ENCODE peak calls at places on chromosomes 13 and 19, in four cellular contexts. One of them, this sample, is unnamed.

GRCh38 chr13:65461590-65461989 is 1768.5 kb downstream of the PCDH9 start:
- DNase-seq in esophagus squamous epithelium: no peak
- DNase-seq in thyroid gland: no peak
- DNase-seq in uterus: no peak
- DNase-seq in this sample: no peak

GRCh38 chr13:102873653-102874052 is 27.8 kb downstream of the ERCC5 start:
- DNase-seq in thyroid gland: no peak
- DNase-seq in esophagus squamous epithelium: no peak
- DNase-seq in uterus: no peak
- DNase-seq in this sample: no peak

GRCh38 chr19:6056801-6057650 is 53.3 kb downstream of the RFX2 start:
- DNase-seq in uterus: peak; percentile 87
- DNase-seq in thyroid gland: peak; percentile 48
- DNase-seq in esophagus squamous epithelium: no peak
- DNase-seq in this sample: no peak

GRCh38 chr19:20423381-20424207 is 142.0 kb downstream of the ZNF737 start:
- DNase-seq in esophagus squamous epithelium: no peak
- DNase-seq in thyroid gland: peak; percentile 61
- DNase-seq in uterus: peak; percentile 39
- DNase-seq in this sample: peak; percentile 31

GRCh38 chr19:47109541-47110375 is 3.8 kb downstream of the ZC3H4 start:
- DNase-seq in uterus: no peak
- DNase-seq in esophagus squamous epithelium: no peak
- DNase-seq in thyroid gland: no peak
- DNase-seq in this sample: peak; percentile 86

GRCh38 chr13:109383683-109384082 is 402.7 kb downstream of the IRS2 start:
- DNase-seq in uterus: no peak
- DNase-seq in thyroid gland: no peak
- DNase-seq in esophagus squamous epithelium: no peak
- DNase-seq in this sample: no peak

GRCh38 chr19:2392366-2392765 is 32.3 kb downstream of the TMPRSS9 start:
- DNase-seq in uterus: no peak
- DNase-seq in thyroid gland: peak; percentile 66
- DNase-seq in esophagus squamous epithelium: no peak
- DNase-seq in this sample: no peak

GRCh38 chr13:73200432-73200831 is 141.6 kb downstream of the KLF5 start:
- DNase-seq in thyroid gland: no peak
- DNase-seq in esophagus squamous epithelium: no peak
- DNase-seq in uterus: no peak
- DNase-seq in this sample: no peak

GRCh38 chr19:33691736-33692135 is 70.0 kb downstream of the CHST8 start:
- DNase-seq in uterus: no peak
- DNase-seq in esophagus squamous epithelium: no peak
- DNase-seq in thyroid gland: no peak
- DNase-seq in this sample: no peak

GRCh38 chr19:8251025-8251472 is 41.9 kb downstream of the CERS4 start:
- DNase-seq in thyroid gland: peak; percentile 99
- DNase-seq in esophagus squamous epithelium: no peak
- DNase-seq in uterus: peak; percentile 73
- DNase-seq in this sample: no peak

DNA sequence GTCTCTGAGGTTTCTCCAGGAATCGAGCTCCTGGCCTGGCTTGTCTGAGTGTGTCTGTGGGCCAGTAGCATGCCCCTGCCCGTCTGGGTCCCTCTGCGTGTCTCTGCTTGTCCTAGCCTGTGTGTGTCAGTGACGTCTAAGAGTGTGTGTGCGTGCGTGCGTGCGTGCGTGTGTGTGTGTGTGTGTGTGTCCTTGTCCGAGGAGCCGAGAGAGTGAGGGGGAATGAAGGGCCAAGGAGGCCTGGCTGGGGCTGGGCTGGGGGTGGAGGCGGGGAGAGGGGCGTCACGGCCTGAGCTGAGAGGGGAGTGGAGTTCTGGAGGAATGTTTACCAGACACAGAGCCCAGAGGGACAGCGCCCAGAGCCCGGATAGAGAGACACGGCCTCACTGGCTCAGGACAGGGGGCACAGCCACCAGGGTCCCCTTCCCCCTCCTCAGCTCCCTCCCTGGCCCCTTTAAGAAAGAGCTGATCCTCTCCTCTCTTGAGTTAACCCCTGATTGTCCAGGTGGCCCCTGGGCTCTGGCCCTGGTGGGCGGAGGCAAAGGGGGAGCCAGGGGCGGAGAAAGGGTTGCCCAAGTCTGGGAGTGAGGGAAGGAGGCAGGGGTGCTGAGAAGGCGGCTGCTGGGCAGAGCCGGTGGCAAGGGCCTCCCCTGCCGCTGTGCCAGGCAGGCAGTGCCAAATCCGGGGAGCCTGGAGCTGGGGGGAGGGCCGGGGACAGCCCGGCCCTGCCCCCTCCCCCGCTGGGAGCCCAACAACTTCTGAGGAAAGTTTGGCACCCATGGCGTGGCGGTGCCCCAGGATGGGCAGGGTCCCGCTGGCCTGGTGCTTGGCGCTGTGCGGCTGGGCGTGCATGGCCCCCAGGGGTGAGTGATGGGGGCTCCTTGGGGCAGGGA is at the start of gene AXL:
- DNase-seq in uterus: peak; percentile 84
- DNase-seq in thyroid gland: peak; percentile 83
- DNase-seq in esophagus squamous epithelium: no peak
- DNase-seq in this sample: no peak
- TF ChIP-seq POLR2A in uterus: peak; percentile 69
- TF ChIP-seq POLR2A in thyroid gland: peak; percentile 55
- TF ChIP-seq POLR2A in esophagus squamous epithelium: peak; percentile 53
- TF ChIP-seq POLR2A in this sample: no peak

GRCh38 chr19:17436874-17437267 is 11.6 kb downstream of the TMEM221 start:
- DNase-seq in esophagus squamous epithelium: no peak
- DNase-seq in thyroid gland: no peak
- DNase-seq in uterus: no peak
- DNase-seq in this sample: no peak

GRCh38 chr19:17436094-17436873 is 12.2 kb downstream of the TMEM221 start:
- DNase-seq in esophagus squamous epithelium: no peak
- DNase-seq in uterus: no peak
- DNase-seq in thyroid gland: no peak
- DNase-seq in this sample: no peak

GRCh38 chr19:17429661-17430101 is 9.8 kb downstream of the MVB12A start:
- DNase-seq in esophagus squamous epithelium: no peak
- DNase-seq in uterus: peak; percentile 77
- DNase-seq in thyroid gland: peak; percentile 76
- DNase-seq in this sample: no peak

GRCh38 chr19:17431417-17431816 is 11.6 kb downstream of the MVB12A start:
- DNase-seq in thyroid gland: no peak
- DNase-seq in esophagus squamous epithelium: no peak
- DNase-seq in uterus: no peak
- DNase-seq in this sample: no peak

GRCh38 chr19:17435218-17435617 is 13.2 kb downstream of the TMEM221 start:
- DNase-seq in thyroid gland: no peak
- DNase-seq in esophagus squamous epithelium: no peak
- DNase-seq in uterus: no peak
- DNase-seq in this sample: no peak
- TF ChIP-seq POLR2A in thyroid gland: no peak
- TF ChIP-seq POLR2A in esophagus squamous epithelium: no peak
- TF ChIP-seq POLR2A in uterus: no peak
- TF ChIP-seq POLR2A in this sample: no peak

GRCh38 chr13:24709186-24709913 is 29.1 kb downstream of the ATP12A start:
- DNase-seq in thyroid gland: no peak
- DNase-seq in esophagus squamous epithelium: no peak
- DNase-seq in uterus: no peak
- DNase-seq in this sample: no peak

GRCh38 chr13:24713022-24713421 is 32.8 kb downstream of the ATP12A start:
- DNase-seq in esophagus squamous epithelium: no peak
- DNase-seq in thyroid gland: peak; percentile 63
- DNase-seq in uterus: no peak
- DNase-seq in this sample: no peak

DNA sequence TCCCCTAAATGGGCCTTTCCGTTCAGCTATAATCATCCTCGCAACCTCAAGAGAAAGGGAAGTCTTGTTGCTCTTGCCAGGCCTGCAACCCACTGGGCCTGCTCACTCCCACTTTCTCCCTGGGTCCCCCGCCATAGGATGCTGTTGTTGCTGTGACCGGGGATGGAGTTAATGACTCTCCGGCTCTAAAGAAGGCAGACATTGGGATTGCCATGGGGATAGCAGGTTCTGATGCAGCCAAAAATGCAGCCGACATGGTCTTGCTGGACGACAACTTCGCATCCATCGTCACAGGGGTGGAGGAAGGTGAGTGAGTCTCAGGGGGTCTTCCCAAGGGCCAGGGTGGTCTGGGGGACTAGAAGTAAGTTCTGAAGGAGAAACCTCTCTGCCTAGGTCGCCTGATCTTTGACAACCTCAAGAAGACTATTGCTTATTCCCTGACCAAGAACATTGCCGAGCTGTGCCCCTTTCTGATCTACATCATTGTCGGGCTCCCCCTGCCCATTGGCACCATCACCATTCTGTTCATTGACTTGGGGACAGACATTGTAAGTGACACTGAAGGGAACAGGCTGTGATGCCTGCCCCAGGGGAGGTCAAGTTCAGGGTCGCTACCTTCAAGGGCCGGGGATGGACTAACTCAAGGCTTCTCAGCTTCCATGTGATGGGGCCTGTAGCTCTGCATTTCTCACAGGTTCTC is 26.8 kb downstream of the ATP12A start:
- DNase-seq in uterus: no peak
- DNase-seq in thyroid gland: no peak
- DNase-seq in esophagus squamous epithelium: no peak
- DNase-seq in this sample: no peak
- TF ChIP-seq POLR2A in uterus: no peak
- TF ChIP-seq POLR2A in thyroid gland: no peak
- TF ChIP-seq POLR2A in esophagus squamous epithelium: no peak
- TF ChIP-seq POLR2A in this sample: no peak

GRCh38 chr19:956747-957451 is 27.2 kb upstream of the WDR18 start:
- DNase-seq in uterus: no peak
- DNase-seq in esophagus squamous epithelium: no peak
- DNase-seq in thyroid gland: no peak
- DNase-seq in this sample: no peak

GRCh38 chr19:961866-962620 is 22.1 kb upstream of the WDR18 start:
- DNase-seq in uterus: no peak
- DNase-seq in thyroid gland: no peak
- DNase-seq in esophagus squamous epithelium: no peak
- DNase-seq in this sample: peak; percentile 92

GRCh38 chr19:960601-960938 is 23.6 kb upstream of the WDR18 start:
- DNase-seq in thyroid gland: no peak
- DNase-seq in uterus: no peak
- DNase-seq in esophagus squamous epithelium: no peak
- DNase-seq in this sample: no peak

GRCh38 chr19:959935-960502 is 24.1 kb upstream of the WDR18 start:
- DNase-seq in thyroid gland: no peak
- DNase-seq in esophagus squamous epithelium: no peak
- DNase-seq in uterus: no peak
- DNase-seq in this sample: no peak

DNA sequence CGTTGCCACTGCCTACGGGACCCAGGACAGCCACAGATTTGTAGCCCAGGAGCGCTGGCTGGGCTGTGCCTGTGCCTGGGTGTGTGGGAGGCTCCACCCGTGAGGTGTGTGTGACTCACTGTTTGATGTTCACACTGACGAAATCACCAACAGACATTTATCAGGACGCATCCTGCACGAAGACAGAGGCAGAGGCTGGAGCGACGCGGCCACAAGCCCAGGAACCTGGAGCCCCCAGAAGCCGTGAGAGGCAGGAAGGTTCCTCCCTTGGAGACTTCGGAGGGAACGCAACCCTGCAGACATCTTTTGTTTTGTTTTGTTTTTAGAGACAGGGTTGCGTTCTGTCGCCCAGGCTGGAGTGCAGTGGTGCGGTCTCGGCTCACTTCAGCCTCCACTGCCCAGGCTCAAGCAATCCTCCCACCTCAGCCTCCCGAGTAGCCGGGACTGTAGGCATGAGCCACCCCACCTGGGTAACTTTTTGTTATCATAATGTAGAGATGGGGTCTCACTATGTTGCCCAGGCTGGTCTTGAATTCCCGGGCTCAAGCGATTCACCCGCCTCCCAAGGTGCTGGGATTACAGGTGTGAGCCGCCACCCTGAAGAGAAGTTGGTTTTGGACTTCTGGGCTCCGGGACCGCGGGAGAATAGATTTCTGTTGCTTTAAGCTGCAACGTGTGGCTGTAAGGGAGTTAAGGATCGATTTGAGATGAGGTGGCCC is 25.0 kb upstream of the WDR18 start:
- DNase-seq in esophagus squamous epithelium: no peak
- DNase-seq in uterus: no peak
- DNase-seq in thyroid gland: no peak
- DNase-seq in this sample: peak; percentile 53
- TF ChIP-seq POLR2A in esophagus squamous epithelium: no peak
- TF ChIP-seq POLR2A in uterus: no peak
- TF ChIP-seq POLR2A in thyroid gland: no peak
- TF ChIP-seq POLR2A in this sample: no peak

GRCh38 chr19:52567921-52568320 is 2.2 kb upstream of the ZNF701 start:
- DNase-seq in uterus: no peak
- DNase-seq in thyroid gland: no peak
- DNase-seq in esophagus squamous epithelium: no peak
- DNase-seq in this sample: no peak

GRCh38 chr19:52566121-52566520 is 4.0 kb upstream of the ZNF701 start:
- DNase-seq in thyroid gland: no peak
- DNase-seq in esophagus squamous epithelium: no peak
- DNase-seq in uterus: no peak
- DNase-seq in this sample: no peak

GRCh38 chr19:52566588-52566987 is 3.5 kb upstream of the ZNF701 start:
- DNase-seq in esophagus squamous epithelium: no peak
- DNase-seq in uterus: no peak
- DNase-seq in thyroid gland: no peak
- DNase-seq in this sample: no peak

DNA sequence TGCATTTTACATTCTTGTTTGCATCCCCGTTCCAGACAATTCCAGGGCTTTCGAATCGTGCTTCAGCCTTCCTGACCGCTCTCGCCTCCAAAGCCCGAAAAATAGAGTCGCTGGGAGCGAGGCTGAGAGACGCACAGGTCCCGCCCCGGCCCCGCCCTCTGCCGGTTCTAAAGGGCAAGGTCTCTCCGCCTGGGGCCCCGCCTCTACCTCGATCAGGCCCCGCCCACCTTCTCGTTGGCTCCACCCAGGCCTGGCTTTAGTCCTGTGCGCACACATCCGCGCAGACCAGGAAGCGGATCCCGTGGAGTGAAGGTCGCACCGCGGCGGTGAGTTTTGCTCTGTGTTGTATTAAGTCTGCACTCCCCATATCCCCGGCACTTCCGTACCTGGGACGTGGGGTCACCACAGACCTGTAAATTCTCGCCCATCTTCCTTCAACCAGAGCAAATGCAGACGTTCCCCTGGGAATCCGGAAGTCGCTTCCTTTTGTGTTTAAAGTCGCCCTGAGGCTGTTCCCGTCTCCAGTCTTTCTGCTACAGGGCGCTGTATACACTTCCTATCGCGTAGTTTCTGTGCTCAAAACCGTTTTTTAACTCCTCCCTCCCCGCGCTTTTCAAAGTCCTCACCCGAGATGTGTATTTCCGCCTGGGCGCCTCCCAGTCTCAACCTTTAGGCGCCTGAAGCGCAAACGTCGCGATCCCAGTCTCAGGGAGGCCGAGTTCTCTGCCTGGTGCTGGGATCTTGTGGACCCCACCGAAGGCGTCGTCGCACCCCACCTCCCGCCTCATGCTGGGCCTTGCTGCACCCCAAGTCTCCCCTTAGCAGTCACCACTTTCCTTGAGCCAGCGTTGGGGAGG is at the start of gene ZNF701:
- DNase-seq in uterus: peak; percentile 98
- DNase-seq in thyroid gland: peak; percentile 96
- DNase-seq in esophagus squamous epithelium: peak; percentile 69
- DNase-seq in this sample: peak; percentile 96
- TF ChIP-seq POLR2A in uterus: peak; percentile 81
- TF ChIP-seq POLR2A in thyroid gland: peak; percentile 93
- TF ChIP-seq POLR2A in esophagus squamous epithelium: peak; percentile 85
- TF ChIP-seq POLR2A in this sample: peak; percentile 95

GRCh38 chr19:55279773-55280643 is at the start of gene HSPBP1:
- DNase-seq in uterus: peak; percentile 95
- DNase-seq in esophagus squamous epithelium: peak; percentile 68
- DNase-seq in thyroid gland: peak; percentile 93
- DNase-seq in this sample: peak; percentile 97
- TF ChIP-seq POLR2A in uterus: no peak
- TF ChIP-seq POLR2A in esophagus squamous epithelium: peak; percentile 16
- TF ChIP-seq POLR2A in thyroid gland: peak; percentile 40
- TF ChIP-seq POLR2A in this sample: peak; percentile 43

This sample was measured in erythroblast.